ENCODE peak calls at places on chromosomes 7 and 10, in eight cellular contexts. Z, D, H, U, N, F, V and J are unnamed samples.

GRCh38 chr7:21972397-21972784 is 26.7 kb upstream of the CDCA7L start:
- DNase-seq in Z (no peak), D (no peak), H (no peak), U (no peak), N (no peak), F (no peak), V (no peak), J (no peak)

GRCh38 chr10:126036515-126036914 is 140.2 kb downstream of the FANK1 start:
- DNase-seq in Z (no peak), D (no peak), H (no peak), U (no peak), N (no peak), F (no peak), V (no peak), J (no peak)

GRCh38 chr7:114921636-114922150 is at the start of gene MDFIC:
- DNase-seq in Z (peak; percentile 5), D (no peak), H (no peak), U (peak; percentile 29), N (peak; percentile 52), F (no peak), V (no peak), J (no peak)

GRCh38 chr7:151109094-151110048 is 23.1 kb downstream of the AGAP3 start:
- DNase-seq in Z (no peak), D (peak; percentile 28), H (no peak), U (no peak), N (no peak), F (no peak), V (no peak), J (no peak)

GRCh38 chr7:151877911-151878835 is 1.3 kb upstream of the PRKAG2 start:
- DNase-seq in Z (no peak), D (no peak), H (no peak), U (no peak), N (no peak), F (no peak), V (no peak), J (no peak)

GRCh38 chr10:67110286-67110685 is 184.4 kb downstream of the LRRTM3 start:
- DNase-seq in Z (no peak), D (no peak), H (no peak), U (no peak), N (no peak), F (no peak), V (no peak), J (no peak)

GRCh38 chr10:31320179-31320597 is 1.2 kb downstream of the ZEB1 start:
- DNase-seq in Z (peak; percentile 32), D (no peak), H (peak; percentile 65), U (peak; percentile 50), N (peak; percentile 61), F (peak; percentile 64), V (peak; percentile 54), J (peak; percentile 25)

GRCh38 chr10:33799281-33799943 is 464.9 kb upstream of the NRP1 start:
- DNase-seq in Z (no peak), D (no peak), H (no peak), U (no peak), N (no peak), F (no peak), V (no peak), J (no peak)

GRCh38 chr7:148835854-148836253 is 48.2 kb downstream of the EZH2 start:
- DNase-seq in Z (no peak), D (no peak), H (no peak), U (no peak), N (no peak), F (no peak), V (no peak), J (no peak)

GRCh38 chr7:86469680-86470295 is 173.9 kb upstream of the GRM3 start:
- DNase-seq in Z (no peak), D (peak; percentile 2), H (peak; percentile 76), U (no peak), N (peak; percentile 52), F (peak; percentile 5), V (peak; percentile 44), J (peak; percentile 50)

GRCh38 chr10:67884842-67885680 is 605 bp downstream of the SIRT1 start:
- DNase-seq in Z (peak; percentile 67), D (peak; percentile 40), H (peak; percentile 87), U (peak; percentile 79), N (peak; percentile 83), F (peak; percentile 82), V (peak; percentile 88), J (peak; percentile 14)